ENCODE peak calls at places on chromosomes 13 and 19, in nine cellular contexts. One of them, this sample, is unnamed. For H3K27me3 and H3K4me1, the result is how much of the 10 kb centered on the place peaks cover.

GRCh38 chr13:28248080-28248479 is 109.7 kb downstream of the PAN3 start:
- DNase-seq in testis: no peak
- DNase-seq in tibial nerve: no peak
- DNase-seq in IMR-90: no peak
- DNase-seq in ovary: no peak
- DNase-seq in prostate gland: no peak
- DNase-seq in uterus: no peak
- DNase-seq in Peyer's patch: no peak
- DNase-seq in heart left ventricle: no peak
- DNase-seq in this sample: no peak

GRCh38 chr19:51142119-51142518 is at the start of gene SIGLEC7:
- DNase-seq in testis: peak
- DNase-seq in tibial nerve: peak
- DNase-seq in IMR-90: no peak
- DNase-seq in ovary: no peak
- DNase-seq in prostate gland: no peak
- DNase-seq in uterus: no peak
- DNase-seq in Peyer's patch: no peak
- DNase-seq in heart left ventricle: peak
- DNase-seq in this sample: no peak

GRCh38 chr19:7595466-7596133 is at the start of gene CAMSAP3:
- DNase-seq in testis: no peak
- DNase-seq in tibial nerve: no peak
- DNase-seq in IMR-90: no peak
- DNase-seq in ovary: no peak
- DNase-seq in prostate gland: peak
- DNase-seq in uterus: no peak
- DNase-seq in Peyer's patch: peak
- DNase-seq in heart left ventricle: no peak
- DNase-seq in this sample: no peak

GRCh38 chr13:114055766-114056165 is 76.7 kb downstream of the RASA3 start:
- DNase-seq in testis: no peak
- DNase-seq in tibial nerve: no peak
- DNase-seq in IMR-90: no peak
- DNase-seq in ovary: no peak
- DNase-seq in prostate gland: no peak
- DNase-seq in uterus: no peak
- DNase-seq in Peyer's patch: no peak
- DNase-seq in heart left ventricle: no peak
- DNase-seq in this sample: no peak

GRCh38 chr13:57491318-57491717 is 140.2 kb upstream of the PCDH17 start:
- DNase-seq in testis: no peak
- DNase-seq in tibial nerve: no peak
- DNase-seq in IMR-90: no peak
- DNase-seq in ovary: no peak
- DNase-seq in prostate gland: no peak
- DNase-seq in uterus: no peak
- DNase-seq in Peyer's patch: no peak
- DNase-seq in heart left ventricle: no peak
- DNase-seq in this sample: no peak

GRCh38 chr13:101058841-101059240 is 357.5 kb downstream of the NALCN start:
- DNase-seq in testis: no peak
- DNase-seq in tibial nerve: no peak
- DNase-seq in IMR-90: no peak
- DNase-seq in ovary: no peak
- DNase-seq in prostate gland: no peak
- DNase-seq in uterus: no peak
- DNase-seq in Peyer's patch: no peak
- DNase-seq in heart left ventricle: no peak
- DNase-seq in this sample: no peak

GRCh38 chr13:65063753-65064152 is 2166.4 kb downstream of the PCDH9 start:
- DNase-seq in testis: no peak
- DNase-seq in tibial nerve: no peak
- DNase-seq in IMR-90: peak
- DNase-seq in ovary: no peak
- DNase-seq in prostate gland: no peak
- DNase-seq in uterus: no peak
- DNase-seq in Peyer's patch: no peak
- DNase-seq in heart left ventricle: no peak
- DNase-seq in this sample: no peak

GRCh38 chr19:48920949-48921348 is 12.6 kb upstream of the DHDH start:
- DNase-seq in testis: no peak
- DNase-seq in tibial nerve: no peak
- DNase-seq in IMR-90: no peak
- DNase-seq in ovary: no peak
- DNase-seq in prostate gland: no peak
- DNase-seq in uterus: no peak
- DNase-seq in Peyer's patch: no peak
- DNase-seq in heart left ventricle: no peak
- DNase-seq in this sample: no peak

GRCh38 chr19:17718988-17719711 is at the start of gene MAP1S:
- DNase-seq in testis: peak
- DNase-seq in tibial nerve: no peak
- DNase-seq in IMR-90: peak
- DNase-seq in ovary: peak
- DNase-seq in prostate gland: peak
- DNase-seq in uterus: peak
- DNase-seq in Peyer's patch: peak
- DNase-seq in heart left ventricle: peak
- DNase-seq in this sample: peak

GRCh38 chr13:20191902-20192469 is 752 bp downstream of the GJB2 start:
- DNase-seq in testis: peak
- DNase-seq in tibial nerve: no peak
- DNase-seq in IMR-90: no peak
- DNase-seq in ovary: no peak
- DNase-seq in prostate gland: no peak
- DNase-seq in uterus: no peak
- DNase-seq in Peyer's patch: peak
- DNase-seq in heart left ventricle: no peak
- DNase-seq in this sample: peak

GRCh38 chr13:46893820-46894533 is 2.9 kb downstream of the HTR2A start:
- DNase-seq in testis: peak
- DNase-seq in tibial nerve: peak
- DNase-seq in IMR-90: peak
- DNase-seq in ovary: peak
- DNase-seq in prostate gland: peak
- DNase-seq in uterus: peak
- DNase-seq in Peyer's patch: peak
- DNase-seq in heart left ventricle: peak
- DNase-seq in this sample: peak

GRCh38 chr19:54955356-54955755 is 8.0 kb upstream of the NLRP7 start:
- DNase-seq in testis: no peak
- DNase-seq in tibial nerve: no peak
- DNase-seq in IMR-90: no peak
- DNase-seq in ovary: no peak
- DNase-seq in prostate gland: no peak
- DNase-seq in uterus: no peak
- DNase-seq in Peyer's patch: no peak
- DNase-seq in heart left ventricle: no peak
- DNase-seq in this sample: no peak

GRCh38 chr13:99522288-99522687 is 21.0 kb downstream of the TM9SF2 start:
- DNase-seq in testis: no peak
- DNase-seq in tibial nerve: no peak
- DNase-seq in IMR-90: peak
- DNase-seq in ovary: no peak
- DNase-seq in prostate gland: no peak
- DNase-seq in uterus: no peak
- DNase-seq in Peyer's patch: no peak
- DNase-seq in heart left ventricle: no peak
- DNase-seq in this sample: no peak

GRCh38 chr19:40588110-40588854 is 11.6 kb downstream of the SHKBP1 start:
- DNase-seq in testis: no peak
- DNase-seq in tibial nerve: no peak
- DNase-seq in IMR-90: no peak
- DNase-seq in ovary: no peak
- DNase-seq in prostate gland: no peak
- DNase-seq in uterus: no peak
- DNase-seq in Peyer's patch: no peak
- DNase-seq in heart left ventricle: no peak
- DNase-seq in this sample: no peak

GRCh38 chr13:45341799-45342584 is 1.0 kb upstream of the TPT1 start:
- DNase-seq in testis: peak
- DNase-seq in tibial nerve: peak
- DNase-seq in IMR-90: no peak
- DNase-seq in ovary: peak
- DNase-seq in prostate gland: peak
- DNase-seq in uterus: peak
- DNase-seq in Peyer's patch: peak
- DNase-seq in heart left ventricle: peak
- DNase-seq in this sample: peak

GRCh38 chr13:113664751-113665581 is 2.1 kb upstream of the GRK1 start:
- DNase-seq in testis: no peak
- DNase-seq in tibial nerve: no peak
- DNase-seq in IMR-90: no peak
- DNase-seq in ovary: no peak
- DNase-seq in prostate gland: no peak
- DNase-seq in uterus: peak
- DNase-seq in Peyer's patch: peak
- DNase-seq in heart left ventricle: peak
- DNase-seq in this sample: no peak

GRCh38 chr19:38223119-38223523 is 901 bp downstream of the DPF1 start:
- DNase-seq in testis: no peak
- DNase-seq in tibial nerve: no peak
- DNase-seq in IMR-90: no peak
- DNase-seq in ovary: no peak
- DNase-seq in prostate gland: no peak
- DNase-seq in uterus: no peak
- DNase-seq in Peyer's patch: no peak
- DNase-seq in heart left ventricle: no peak
- DNase-seq in this sample: no peak
- H3K27me3 ChIP-seq in testis: under half
- H3K27me3 ChIP-seq in tibial nerve: half or more
- H3K27me3 ChIP-seq in IMR-90: under half
- H3K27me3 ChIP-seq in ovary: under half
- H3K27me3 ChIP-seq in prostate gland: under half
- H3K27me3 ChIP-seq in uterus: under half
- H3K27me3 ChIP-seq in Peyer's patch: under half
- H3K27me3 ChIP-seq in heart left ventricle: under half
- H3K27me3 ChIP-seq in this sample: under half

GRCh38 chr13:48641404-48641803 is 12.3 kb upstream of the CYSLTR2 start:
- DNase-seq in testis: no peak
- DNase-seq in tibial nerve: no peak
- DNase-seq in IMR-90: no peak
- DNase-seq in ovary: no peak
- DNase-seq in prostate gland: no peak
- DNase-seq in uterus: no peak
- DNase-seq in Peyer's patch: no peak
- DNase-seq in heart left ventricle: no peak
- DNase-seq in this sample: no peak
- H3K4me1 ChIP-seq in testis: under half
- H3K4me1 ChIP-seq in tibial nerve: under half
- H3K4me1 ChIP-seq in IMR-90: under half
- H3K4me1 ChIP-seq in ovary: under half
- H3K4me1 ChIP-seq in prostate gland: under half
- H3K4me1 ChIP-seq in uterus: under half
- H3K4me1 ChIP-seq in Peyer's patch: under half
- H3K4me1 ChIP-seq in heart left ventricle: under half
- H3K4me1 ChIP-seq in this sample: under half

DNA sequence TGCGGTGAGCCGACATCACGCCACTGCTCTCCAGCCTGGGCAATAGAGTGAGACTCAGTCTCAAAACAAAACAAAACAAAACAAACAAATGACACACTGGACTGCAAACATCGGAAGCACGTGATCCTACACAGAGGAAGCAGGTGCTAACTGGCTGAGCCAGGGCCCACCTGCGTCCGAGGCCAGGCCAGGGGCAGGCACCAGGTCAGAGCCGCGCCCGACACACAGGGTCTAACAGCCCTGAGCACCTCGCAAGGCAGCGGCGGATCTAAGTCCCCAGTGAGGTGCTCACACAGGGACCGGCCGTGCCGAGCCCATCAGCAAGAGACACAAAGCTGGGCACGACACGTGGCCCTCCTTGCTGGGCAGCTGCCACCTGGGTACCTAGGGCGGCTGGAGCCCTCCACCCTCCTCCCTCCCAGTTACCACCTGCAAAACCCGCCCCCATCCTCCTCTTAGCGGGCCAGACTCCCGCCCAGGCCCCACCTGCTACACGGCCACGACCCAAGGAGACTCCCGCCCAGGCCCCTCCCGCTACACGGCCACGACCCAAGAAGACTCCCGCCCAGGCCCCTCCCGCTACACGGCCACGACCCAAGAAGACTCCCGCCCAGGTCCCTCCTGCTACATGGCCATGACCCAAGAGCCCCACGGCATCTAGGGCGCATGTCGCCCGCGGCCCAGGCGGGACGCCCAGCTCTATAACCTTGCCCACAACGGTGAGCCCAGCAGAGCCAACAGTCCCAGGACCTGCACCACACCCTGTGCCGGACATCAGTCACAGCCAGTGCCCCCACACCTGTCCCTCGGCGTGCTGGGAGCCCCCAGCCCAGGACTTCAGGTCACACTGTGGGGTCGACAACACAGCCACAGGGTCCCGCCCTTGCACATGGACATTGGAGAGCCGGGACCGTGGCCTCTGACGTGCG is 15.6 kb downstream of the AP3D1 start:
- DNase-seq in testis: no peak
- DNase-seq in tibial nerve: no peak
- DNase-seq in IMR-90: no peak
- DNase-seq in ovary: no peak
- DNase-seq in prostate gland: no peak
- DNase-seq in uterus: no peak
- DNase-seq in Peyer's patch: no peak
- DNase-seq in heart left ventricle: no peak
- DNase-seq in this sample: no peak
- TF ChIP-seq POLR2A in testis: no peak
- TF ChIP-seq POLR2A in tibial nerve: no peak
- TF ChIP-seq POLR2A in IMR-90: no peak
- TF ChIP-seq POLR2A in ovary: no peak
- TF ChIP-seq POLR2A in prostate gland: no peak
- TF ChIP-seq POLR2A in uterus: no peak
- TF ChIP-seq POLR2A in Peyer's patch: no peak
- TF ChIP-seq POLR2A in heart left ventricle: no peak
- TF ChIP-seq POLR2A in this sample: no peak

GRCh38 chr13:37870895-37871550 is 1.5 kb upstream of the TRPC4 start:
- DNase-seq in testis: no peak
- DNase-seq in tibial nerve: no peak
- DNase-seq in IMR-90: peak
- DNase-seq in ovary: no peak
- DNase-seq in prostate gland: no peak
- DNase-seq in uterus: no peak
- DNase-seq in Peyer's patch: no peak
- DNase-seq in heart left ventricle: no peak
- DNase-seq in this sample: no peak

GRCh38 chr13:37869506-37869755 is 141 bp downstream of the TRPC4 start:
- DNase-seq in testis: no peak
- DNase-seq in tibial nerve: no peak
- DNase-seq in IMR-90: no peak
- DNase-seq in ovary: no peak
- DNase-seq in prostate gland: no peak
- DNase-seq in uterus: no peak
- DNase-seq in Peyer's patch: no peak
- DNase-seq in heart left ventricle: no peak
- DNase-seq in this sample: no peak

GRCh38 chr13:37868691-37869505 is 674 bp downstream of the TRPC4 start:
- DNase-seq in testis: no peak
- DNase-seq in tibial nerve: no peak
- DNase-seq in IMR-90: peak
- DNase-seq in ovary: no peak
- DNase-seq in prostate gland: no peak
- DNase-seq in uterus: no peak
- DNase-seq in Peyer's patch: no peak
- DNase-seq in heart left ventricle: no peak
- DNase-seq in this sample: no peak

GRCh38 chr13:37869756-37870488 is at the start of gene TRPC4:
- DNase-seq in testis: peak
- DNase-seq in tibial nerve: no peak
- DNase-seq in IMR-90: peak
- DNase-seq in ovary: peak
- DNase-seq in prostate gland: peak
- DNase-seq in uterus: peak
- DNase-seq in Peyer's patch: peak
- DNase-seq in heart left ventricle: peak
- DNase-seq in this sample: peak

GRCh38 chr13:37870489-37870845 is 895 bp upstream of the TRPC4 start:
- DNase-seq in testis: no peak
- DNase-seq in tibial nerve: no peak
- DNase-seq in IMR-90: no peak
- DNase-seq in ovary: no peak
- DNase-seq in prostate gland: no peak
- DNase-seq in uterus: no peak
- DNase-seq in Peyer's patch: no peak
- DNase-seq in heart left ventricle: no peak
- DNase-seq in this sample: no peak
- H3K27me3 ChIP-seq in testis: under half
- H3K27me3 ChIP-seq in tibial nerve: under half
- H3K27me3 ChIP-seq in IMR-90: under half
- H3K27me3 ChIP-seq in ovary: under half
- H3K27me3 ChIP-seq in prostate gland: under half
- H3K27me3 ChIP-seq in uterus: under half
- H3K27me3 ChIP-seq in Peyer's patch: under half
- H3K27me3 ChIP-seq in heart left ventricle: under half
- H3K27me3 ChIP-seq in this sample: under half